ENCODE peak calls at places on chromosomes 1 and 21, in seven cellular contexts. O is choroid plexus epithelial cell; G is activated gamma-delta T cell treated with anti-CD3 and anti-CD28 coated beads, Interleukin-2, amount 50 U/mL, for 16 hours; Z is NCI-H1105 treated with DMSO at 0.1 percent for 48 hours; H is T1000; M is AG09319; N is psoas muscle. F is an unnamed sample.

GRCh38 chr1:231638647-231639046 is 12.1 kb downstream of the DISC1 start:
- DNase-seq in O (no peak), G (no peak), Z (no peak), H (no peak), M (no peak), N (no peak), F (no peak)

GRCh38 chr21:33948096-33948950 is 32.7 kb upstream of the ATP5PO start:
- DNase-seq in O (no peak), G (peak), Z (peak), H (no peak), M (no peak), N (peak), F (no peak)

GRCh38 chr1:53678507-53678906 is 60.5 kb downstream of the GLIS1 start:
- DNase-seq in O (no peak), G (no peak), Z (no peak), H (no peak), M (no peak), N (no peak), F (no peak)

GRCh38 chr1:168138134-168138533 is 1.4 kb upstream of the GPR161 start:
- DNase-seq in O (no peak), G (no peak), Z (no peak), H (no peak), M (no peak), N (no peak), F (no peak)

GRCh38 chr1:205199090-205199930 is 12.2 kb downstream of the DSTYK start:
- DNase-seq in O (peak), G (no peak), Z (no peak), H (no peak), M (no peak), N (no peak), F (no peak)

GRCh38 chr1:201414051-201414738 is 7.3 kb downstream of the TNNI1 start:
- DNase-seq in O (no peak), G (no peak), Z (no peak), H (no peak), M (no peak), N (no peak), F (no peak)

GRCh38 chr1:65792671-65793358 is at the start of gene PDE4B:
- DNase-seq in O (peak), G (no peak), Z (peak), H (no peak), M (no peak), N (no peak), F (no peak)

GRCh38 chr1:50047916-50048694 is 24.4 kb upstream of the AGBL4 start:
- DNase-seq in O (no peak), G (no peak), Z (no peak), H (no peak), M (no peak), N (no peak), F (no peak)

GRCh38 chr1:207032528-207033017 is at the start of gene C1orf116:
- DNase-seq in O (no peak), G (no peak), Z (peak), H (no peak), M (no peak), N (no peak), F (peak)

GRCh38 chr21:41668686-41669532 is 97.9 kb downstream of the RIPK4 start:
- DNase-seq in O (no peak), G (no peak), Z (no peak), H (no peak), M (no peak), N (no peak), F (no peak)

GRCh38 chr1:225886159-225887029 is 2.6 kb downstream of the LEFTY1 start:
- DNase-seq in O (no peak), G (no peak), Z (no peak), H (no peak), M (no peak), N (no peak), F (peak)

GRCh38 chr1:99660496-99660895 is 14.6 kb downstream of the PALMD start:
- DNase-seq in O (no peak), G (no peak), Z (no peak), H (no peak), M (no peak), N (no peak), F (peak)